ENCODE peak calls at places on chromosome X, in five cellular contexts. One of them, this sample, is unnamed.

GRCh38 chrX:17285983-17286382 is 89.0 kb upstream of the NHS start:
- DNase-seq in BE2C: no peak
- DNase-seq in foreskin fibroblast: no peak
- DNase-seq in testis: no peak
- DNase-seq in heart left ventricle: no peak
- DNase-seq in this sample: no peak

GRCh38 chrX:64975989-64976672 is at the start of gene ZC4H2:
- DNase-seq in BE2C: peak
- DNase-seq in foreskin fibroblast: peak
- DNase-seq in testis: peak
- DNase-seq in heart left ventricle: peak
- DNase-seq in this sample: no peak

GRCh38 chrX:136112781-136113180 is 34.6 kb upstream of the FHL1 start:
- DNase-seq in BE2C: no peak
- DNase-seq in foreskin fibroblast: no peak
- DNase-seq in testis: no peak
- DNase-seq in heart left ventricle: no peak
- DNase-seq in this sample: no peak

GRCh38 chrX:54920610-54921426 is at the start of gene TRO:
- DNase-seq in BE2C: peak
- DNase-seq in foreskin fibroblast: no peak
- DNase-seq in testis: peak
- DNase-seq in heart left ventricle: no peak
- DNase-seq in this sample: no peak

GRCh38 chrX:13014111-13015094 is 30.0 kb downstream of the FAM9C start:
- DNase-seq in BE2C: no peak
- DNase-seq in foreskin fibroblast: no peak
- DNase-seq in testis: no peak
- DNase-seq in heart left ventricle: no peak
- DNase-seq in this sample: no peak

GRCh38 chrX:152897216-152898144 is at the start of gene ZNF185:
- DNase-seq in BE2C: no peak
- DNase-seq in foreskin fibroblast: peak
- DNase-seq in testis: peak
- DNase-seq in heart left ventricle: no peak
- DNase-seq in this sample: no peak

GRCh38 chrX:10176121-10177003 is 19.6 kb downstream of the CLCN4 start:
- DNase-seq in BE2C: no peak
- DNase-seq in foreskin fibroblast: no peak
- DNase-seq in testis: no peak
- DNase-seq in heart left ventricle: no peak
- DNase-seq in this sample: no peak

GRCh38 chrX:30241724-30242415 is at the start of gene MAGEB4:
- DNase-seq in BE2C: no peak
- DNase-seq in foreskin fibroblast: no peak
- DNase-seq in testis: peak
- DNase-seq in heart left ventricle: no peak
- DNase-seq in this sample: no peak

GRCh38 chrX:257681-258289 is 23.4 kb upstream of the PLCXD1 start:
- DNase-seq in BE2C: no peak
- DNase-seq in foreskin fibroblast: no peak
- DNase-seq in testis: no peak
- DNase-seq in heart left ventricle: no peak
- DNase-seq in this sample: no peak

GRCh38 chrX:51215266-51215665 is 117.4 kb upstream of the NUDT10 start:
- DNase-seq in BE2C: no peak
- DNase-seq in foreskin fibroblast: no peak
- DNase-seq in testis: peak
- DNase-seq in heart left ventricle: no peak
- DNase-seq in this sample: no peak

GRCh38 chrX:11770320-11770719 is 12.3 kb downstream of the MSL3 start:
- DNase-seq in BE2C: peak
- DNase-seq in foreskin fibroblast: no peak
- DNase-seq in testis: peak
- DNase-seq in heart left ventricle: no peak
- DNase-seq in this sample: no peak

GRCh38 chrX:152641996-152642395 is 4.3 kb downstream of the GABRQ start:
- DNase-seq in BE2C: peak
- DNase-seq in foreskin fibroblast: no peak
- DNase-seq in testis: peak
- DNase-seq in heart left ventricle: no peak
- DNase-seq in this sample: no peak

GRCh38 chrX:72572248-72573157 is at the start of gene HDAC8:
- DNase-seq in BE2C: peak
- DNase-seq in foreskin fibroblast: peak
- DNase-seq in testis: peak
- DNase-seq in heart left ventricle: peak
- DNase-seq in this sample: peak

GRCh38 chrX:148854351-148854750 is 353.9 kb downstream of the AFF2 start:
- DNase-seq in BE2C: no peak
- DNase-seq in foreskin fibroblast: no peak
- DNase-seq in testis: no peak
- DNase-seq in heart left ventricle: no peak
- DNase-seq in this sample: no peak

GRCh38 chrX:132044953-132045352 is 21.9 kb downstream of the STK26 start:
- DNase-seq in BE2C: no peak
- DNase-seq in foreskin fibroblast: no peak
- DNase-seq in testis: no peak
- DNase-seq in heart left ventricle: no peak
- DNase-seq in this sample: no peak

GRCh38 chrX:70479970-70480659 is 35.5 kb downstream of the DLG3 start:
- DNase-seq in BE2C: no peak
- DNase-seq in foreskin fibroblast: no peak
- DNase-seq in testis: peak
- DNase-seq in heart left ventricle: peak
- DNase-seq in this sample: no peak

GRCh38 chrX:49915352-49916222 is 6.8 kb upstream of the CLCN5 start:
- DNase-seq in BE2C: peak
- DNase-seq in foreskin fibroblast: peak
- DNase-seq in testis: peak
- DNase-seq in heart left ventricle: peak
- DNase-seq in this sample: no peak

GRCh38 chrX:10524578-10524977 is 95.8 kb downstream of the MID1 start:
- DNase-seq in BE2C: no peak
- DNase-seq in foreskin fibroblast: no peak
- DNase-seq in testis: no peak
- DNase-seq in heart left ventricle: no peak
- DNase-seq in this sample: no peak

GRCh38 chrX:85685843-85686242 is 306.4 kb upstream of the POF1B start:
- DNase-seq in BE2C: no peak
- DNase-seq in foreskin fibroblast: no peak
- DNase-seq in testis: no peak
- DNase-seq in heart left ventricle: no peak
- DNase-seq in this sample: no peak

GRCh38 chrX:65926095-65927019 is 113.5 kb downstream of the VSIG4 start:
- DNase-seq in BE2C: no peak
- DNase-seq in foreskin fibroblast: no peak
- DNase-seq in testis: no peak
- DNase-seq in heart left ventricle: no peak
- DNase-seq in this sample: no peak

GRCh38 chrX:7270018-7270417 is 122.1 kb upstream of the PUDP start:
- DNase-seq in BE2C: no peak
- DNase-seq in foreskin fibroblast: peak
- DNase-seq in testis: no peak
- DNase-seq in heart left ventricle: no peak
- DNase-seq in this sample: no peak

GRCh38 chrX:39676434-39676833 is 421.3 kb downstream of the BCOR start:
- DNase-seq in BE2C: no peak
- DNase-seq in foreskin fibroblast: no peak
- DNase-seq in testis: no peak
- DNase-seq in heart left ventricle: no peak
- DNase-seq in this sample: no peak

GRCh38 chrX:150509703-150510102 is 58.7 kb upstream of the MTM1 start:
- DNase-seq in BE2C: no peak
- DNase-seq in foreskin fibroblast: no peak
- DNase-seq in testis: no peak
- DNase-seq in heart left ventricle: no peak
- DNase-seq in this sample: no peak

GRCh38 chrX:77675986-77676385 is 110.0 kb downstream of the ATRX start:
- DNase-seq in BE2C: no peak
- DNase-seq in foreskin fibroblast: no peak
- DNase-seq in testis: no peak
- DNase-seq in heart left ventricle: no peak
- DNase-seq in this sample: no peak

GRCh38 chrX:41265615-41266014 is 68.3 kb upstream of the DDX3X start:
- DNase-seq in BE2C: no peak
- DNase-seq in foreskin fibroblast: peak
- DNase-seq in testis: peak
- DNase-seq in heart left ventricle: no peak
- DNase-seq in this sample: no peak

GRCh38 chrX:124256209-124256608 is 76.3 kb upstream of the TEX13D start:
- DNase-seq in BE2C: no peak
- DNase-seq in foreskin fibroblast: peak
- DNase-seq in testis: no peak
- DNase-seq in heart left ventricle: no peak
- DNase-seq in this sample: no peak

GRCh38 chrX:120522820-120523219 is 37.9 kb downstream of the CUL4B start:
- DNase-seq in BE2C: no peak
- DNase-seq in foreskin fibroblast: no peak
- DNase-seq in testis: no peak
- DNase-seq in heart left ventricle: no peak
- DNase-seq in this sample: no peak

GRCh38 chrX:51893931-51894696 is 691 bp downstream of the MAGED1 start:
- DNase-seq in BE2C: peak
- DNase-seq in foreskin fibroblast: no peak
- DNase-seq in testis: peak
- DNase-seq in heart left ventricle: peak
- DNase-seq in this sample: no peak

GRCh38 chrX:129529685-129530281 is 6.5 kb upstream of the SMARCA1 start:
- DNase-seq in BE2C: peak
- DNase-seq in foreskin fibroblast: no peak
- DNase-seq in testis: no peak
- DNase-seq in heart left ventricle: no peak
- DNase-seq in this sample: no peak

GRCh38 chrX:38409289-38409688 is 56.9 kb downstream of the OTC start:
- DNase-seq in BE2C: no peak
- DNase-seq in foreskin fibroblast: no peak
- DNase-seq in testis: no peak
- DNase-seq in heart left ventricle: no peak
- DNase-seq in this sample: no peak

GRCh38 chrX:112840382-112841113 is at the start of gene AMOT:
- DNase-seq in BE2C: peak
- DNase-seq in foreskin fibroblast: peak
- DNase-seq in testis: peak
- DNase-seq in heart left ventricle: peak
- DNase-seq in this sample: no peak

GRCh38 chrX:143661286-143661685 is 25.4 kb upstream of the SLITRK4 start:
- DNase-seq in BE2C: no peak
- DNase-seq in foreskin fibroblast: no peak
- DNase-seq in testis: no peak
- DNase-seq in heart left ventricle: no peak
- DNase-seq in this sample: no peak

GRCh38 chrX:1561164-1561563 is 24.2 kb upstream of the P2RY8 start:
- DNase-seq in BE2C: no peak
- DNase-seq in foreskin fibroblast: no peak
- DNase-seq in testis: no peak
- DNase-seq in heart left ventricle: no peak
- DNase-seq in this sample: no peak

GRCh38 chrX:70554081-70554480 is 109.4 kb downstream of the DLG3 start:
- DNase-seq in BE2C: no peak
- DNase-seq in foreskin fibroblast: peak
- DNase-seq in testis: no peak
- DNase-seq in heart left ventricle: no peak
- DNase-seq in this sample: peak

GRCh38 chrX:150902434-150903109 is 4.1 kb upstream of the CD99L2 start:
- DNase-seq in BE2C: no peak
- DNase-seq in foreskin fibroblast: no peak
- DNase-seq in testis: no peak
- DNase-seq in heart left ventricle: no peak
- DNase-seq in this sample: no peak

GRCh38 chrX:40729923-40730584 is 5.3 kb downstream of the MED14 start:
- DNase-seq in BE2C: no peak
- DNase-seq in foreskin fibroblast: no peak
- DNase-seq in testis: no peak
- DNase-seq in heart left ventricle: no peak
- DNase-seq in this sample: no peak

DNA sequence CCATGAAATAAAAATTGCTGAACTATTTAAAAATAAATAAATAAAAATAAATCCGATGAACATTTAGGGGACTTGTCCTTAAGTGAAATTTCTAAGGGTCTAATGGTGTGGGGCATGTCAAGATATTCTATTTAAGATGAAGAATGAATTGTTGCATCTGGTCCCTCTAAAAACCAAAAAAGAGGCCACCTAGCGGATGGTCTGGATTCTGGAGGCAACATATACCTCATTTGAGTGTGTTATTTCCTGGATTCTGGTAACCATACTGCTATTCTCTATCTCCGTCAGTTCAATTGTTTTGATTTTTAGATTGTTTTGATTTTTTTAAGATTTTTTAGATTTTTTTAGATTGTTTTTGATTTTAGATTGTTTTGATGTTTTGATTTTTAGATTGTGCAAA is 28.3 kb downstream of the AGTR2 start:
- DNase-seq in BE2C: no peak
- DNase-seq in foreskin fibroblast: no peak
- DNase-seq in testis: no peak
- DNase-seq in heart left ventricle: no peak
- DNase-seq in this sample: no peak
- TF ChIP-seq CTCF in BE2C: no peak
- TF ChIP-seq CTCF in foreskin fibroblast: no peak
- TF ChIP-seq CTCF in testis: no peak
- TF ChIP-seq CTCF in heart left ventricle: no peak
- TF ChIP-seq CTCF in this sample: no peak

GRCh38 chrX:110418857-110419249 is 60.2 kb downstream of the RTL9 start:
- DNase-seq in BE2C: no peak
- DNase-seq in foreskin fibroblast: peak
- DNase-seq in testis: no peak
- DNase-seq in heart left ventricle: no peak
- DNase-seq in this sample: no peak
- H3K4me3 ChIP-seq in BE2C: no peak
- H3K4me3 ChIP-seq in foreskin fibroblast: peak
- H3K4me3 ChIP-seq in testis: no peak
- H3K4me3 ChIP-seq in heart left ventricle: no peak
- H3K4me3 ChIP-seq in this sample: no peak

DNA sequence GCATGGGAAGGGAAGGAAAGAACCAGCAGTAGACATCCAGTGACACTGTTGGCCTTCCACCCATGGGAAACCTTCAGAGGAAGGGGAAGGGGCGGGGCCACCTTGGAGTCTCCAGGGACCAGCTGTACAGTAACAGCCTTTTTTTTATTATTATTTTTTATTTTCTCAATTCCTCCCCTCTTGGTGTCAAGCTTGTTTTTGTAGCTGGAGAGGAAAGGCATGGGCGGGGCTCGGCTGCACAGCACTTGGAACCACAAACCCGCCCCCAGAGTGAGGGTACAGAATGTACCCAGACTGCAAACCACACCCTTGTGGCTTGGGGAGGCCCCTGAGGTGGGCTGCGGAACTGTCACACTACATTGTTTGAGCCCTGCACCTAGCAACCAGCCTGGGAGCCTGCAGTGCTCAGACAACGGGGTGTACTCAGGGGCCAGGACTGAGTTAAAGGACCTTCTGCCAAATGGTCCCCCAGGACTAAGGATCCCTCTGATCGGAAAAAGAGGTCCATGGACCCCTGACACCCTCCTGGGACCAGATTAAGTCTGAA is 45.7 kb downstream of the PRPS1 start:
- DNase-seq in BE2C: no peak
- DNase-seq in foreskin fibroblast: peak
- DNase-seq in testis: peak
- DNase-seq in heart left ventricle: peak
- DNase-seq in this sample: no peak
- TF ChIP-seq CTCF in BE2C: no peak
- TF ChIP-seq CTCF in foreskin fibroblast: no peak
- TF ChIP-seq CTCF in testis: no peak
- TF ChIP-seq CTCF in heart left ventricle: no peak
- TF ChIP-seq CTCF in this sample: no peak

GRCh38 chrX:25968920-25969319 is 169.2 kb upstream of the MAGEB18 start:
- DNase-seq in BE2C: peak
- DNase-seq in foreskin fibroblast: no peak
- DNase-seq in testis: peak
- DNase-seq in heart left ventricle: peak
- DNase-seq in this sample: no peak
- H3K4me3 ChIP-seq in BE2C: no peak
- H3K4me3 ChIP-seq in foreskin fibroblast: no peak
- H3K4me3 ChIP-seq in testis: no peak
- H3K4me3 ChIP-seq in heart left ventricle: no peak
- H3K4me3 ChIP-seq in this sample: no peak

This sample was measured in epithelial cell of proximal tubule.